ENCODE peak calls at places on chromosomes 7 and 10, in ten cellular contexts. One of them, this sample, is unnamed.
A peak's percentile ranks its signal among the peaks of the same experiment; 100 is the strongest.

GRCh38 chr10:33783557-33783956 is 449.1 kb upstream of the NRP1 start:
- DNase-seq in fibroblast of mammary gland: no peak
- DNase-seq in cardiac muscle cell: no peak
- DNase-seq in body of pancreas: no peak
- DNase-seq in upper lobe of right lung: no peak
- DNase-seq in kidney epithelial cell: no peak
- DNase-seq in heart left ventricle: no peak
- DNase-seq in AG04449: no peak
- DNase-seq in left ventricle myocardium inferior: no peak
- DNase-seq in IMR-90: no peak
- DNase-seq in this sample: no peak

GRCh38 chr7:128446306-128446705 is 9.4 kb upstream of the HILPDA start:
- DNase-seq in upper lobe of right lung: no peak
- DNase-seq in body of pancreas: peak; percentile 17
- DNase-seq in fibroblast of mammary gland: no peak
- DNase-seq in AG04449: no peak
- DNase-seq in cardiac muscle cell: no peak
- DNase-seq in heart left ventricle: peak; percentile 19
- DNase-seq in IMR-90: no peak
- DNase-seq in kidney epithelial cell: no peak
- DNase-seq in left ventricle myocardium inferior: no peak
- DNase-seq in this sample: no peak

GRCh38 chr10:15515207-15515606 is 144.1 kb upstream of the FAM171A1 start:
- DNase-seq in cardiac muscle cell: peak; percentile 30
- DNase-seq in upper lobe of right lung: no peak
- DNase-seq in IMR-90: no peak
- DNase-seq in left ventricle myocardium inferior: no peak
- DNase-seq in AG04449: no peak
- DNase-seq in heart left ventricle: no peak
- DNase-seq in body of pancreas: no peak
- DNase-seq in fibroblast of mammary gland: peak; percentile 75
- DNase-seq in kidney epithelial cell: no peak
- DNase-seq in this sample: no peak

GRCh38 chr7:96596120-96596826 is 113.4 kb downstream of the SEM1 start:
- DNase-seq in fibroblast of mammary gland: peak; percentile 6
- DNase-seq in upper lobe of right lung: no peak
- DNase-seq in AG04449: no peak
- DNase-seq in heart left ventricle: no peak
- DNase-seq in body of pancreas: peak; percentile 66
- DNase-seq in kidney epithelial cell: no peak
- DNase-seq in IMR-90: no peak
- DNase-seq in left ventricle myocardium inferior: no peak
- DNase-seq in cardiac muscle cell: no peak
- DNase-seq in this sample: no peak

GRCh38 chr10:131206136-131206995 is 105.2 kb downstream of the TCERG1L start:
- DNase-seq in left ventricle myocardium inferior: no peak
- DNase-seq in AG04449: no peak
- DNase-seq in heart left ventricle: no peak
- DNase-seq in fibroblast of mammary gland: no peak
- DNase-seq in cardiac muscle cell: no peak
- DNase-seq in upper lobe of right lung: peak; percentile 35
- DNase-seq in body of pancreas: peak; percentile 1
- DNase-seq in IMR-90: no peak
- DNase-seq in kidney epithelial cell: no peak
- DNase-seq in this sample: no peak

GRCh38 chr10:132210766-132211165 is 24.0 kb downstream of the DPYSL4 start:
- DNase-seq in IMR-90: no peak
- DNase-seq in upper lobe of right lung: no peak
- DNase-seq in kidney epithelial cell: no peak
- DNase-seq in AG04449: no peak
- DNase-seq in cardiac muscle cell: no peak
- DNase-seq in body of pancreas: no peak
- DNase-seq in left ventricle myocardium inferior: no peak
- DNase-seq in heart left ventricle: no peak
- DNase-seq in fibroblast of mammary gland: no peak
- DNase-seq in this sample: no peak

GRCh38 chr7:94395141-94396041 is 696 bp downstream of the COL1A2 start:
- DNase-seq in upper lobe of right lung: no peak
- DNase-seq in IMR-90: peak; percentile 90
- DNase-seq in kidney epithelial cell: peak; percentile 47
- DNase-seq in left ventricle myocardium inferior: no peak
- DNase-seq in heart left ventricle: peak; percentile 48
- DNase-seq in cardiac muscle cell: peak; percentile 93
- DNase-seq in body of pancreas: peak; percentile 64
- DNase-seq in fibroblast of mammary gland: peak; percentile 93
- DNase-seq in AG04449: no peak
- DNase-seq in this sample: peak; percentile 67

GRCh38 chr10:31620236-31621151 is 301.5 kb downstream of the ZEB1 start:
- DNase-seq in fibroblast of mammary gland: peak; percentile 94
- DNase-seq in upper lobe of right lung: no peak
- DNase-seq in body of pancreas: peak; percentile 37
- DNase-seq in kidney epithelial cell: no peak
- DNase-seq in heart left ventricle: peak; percentile 83
- DNase-seq in AG04449: no peak
- DNase-seq in cardiac muscle cell: peak; percentile 68
- DNase-seq in IMR-90: peak; percentile 78
- DNase-seq in left ventricle myocardium inferior: peak; percentile 83
- DNase-seq in this sample: peak; percentile 74

GRCh38 chr10:119658274-119658673 is 7.1 kb downstream of the BAG3 start:
- DNase-seq in kidney epithelial cell: peak; percentile 88
- DNase-seq in cardiac muscle cell: peak; percentile 90
- DNase-seq in fibroblast of mammary gland: peak; percentile 96
- DNase-seq in IMR-90: peak; percentile 94
- DNase-seq in heart left ventricle: peak; percentile 63
- DNase-seq in upper lobe of right lung: peak; percentile 90
- DNase-seq in AG04449: peak; percentile 47
- DNase-seq in left ventricle myocardium inferior: peak; percentile 80
- DNase-seq in body of pancreas: peak; percentile 75
- DNase-seq in this sample: peak; percentile 69

DNA sequence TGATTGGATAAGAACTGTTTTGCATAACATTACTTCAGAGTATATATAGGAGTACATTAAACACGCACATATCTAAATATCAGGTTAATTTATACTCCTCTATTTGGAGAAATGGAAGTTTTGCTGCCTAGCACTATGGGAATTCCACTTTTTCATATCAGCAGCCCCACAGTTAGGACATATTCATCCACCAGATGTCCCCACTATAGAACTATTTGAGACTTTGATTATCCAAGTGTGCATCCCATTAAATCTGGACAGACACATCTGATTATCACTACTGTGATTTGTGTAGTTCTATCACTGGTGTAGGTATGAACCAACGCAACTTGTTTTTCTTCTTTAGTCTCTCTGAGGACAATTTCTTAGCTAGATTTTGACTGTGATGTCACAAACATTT is 345.7 kb downstream of the THSD7A start:
- DNase-seq in cardiac muscle cell: peak; percentile 10
- DNase-seq in IMR-90: no peak
- DNase-seq in heart left ventricle: no peak
- DNase-seq in AG04449: no peak
- DNase-seq in kidney epithelial cell: no peak
- DNase-seq in fibroblast of mammary gland: peak; percentile 3
- DNase-seq in upper lobe of right lung: no peak
- DNase-seq in left ventricle myocardium inferior: no peak
- DNase-seq in body of pancreas: no peak
- DNase-seq in this sample: no peak
- TF ChIP-seq CTCF in cardiac muscle cell: peak; percentile 4
- TF ChIP-seq CTCF in IMR-90: no peak
- TF ChIP-seq CTCF in heart left ventricle: no peak
- TF ChIP-seq CTCF in AG04449: no peak
- TF ChIP-seq CTCF in kidney epithelial cell: no peak
- TF ChIP-seq CTCF in fibroblast of mammary gland: peak; percentile 22
- TF ChIP-seq CTCF in upper lobe of right lung: peak; percentile 17
- TF ChIP-seq CTCF in left ventricle myocardium inferior: no peak
- TF ChIP-seq CTCF in body of pancreas: no peak
- TF ChIP-seq CTCF in this sample: no peak

GRCh38 chr10:9311702-9312499 is 1257.4 kb downstream of the GATA3 start:
- DNase-seq in left ventricle myocardium inferior: no peak
- DNase-seq in body of pancreas: no peak
- DNase-seq in fibroblast of mammary gland: peak; percentile 6
- DNase-seq in heart left ventricle: no peak
- DNase-seq in AG04449: no peak
- DNase-seq in IMR-90: no peak
- DNase-seq in kidney epithelial cell: no peak
- DNase-seq in upper lobe of right lung: no peak
- DNase-seq in cardiac muscle cell: no peak
- DNase-seq in this sample: no peak
- TF ChIP-seq CTCF in left ventricle myocardium inferior: peak; percentile 7
- TF ChIP-seq CTCF in body of pancreas: no peak
- TF ChIP-seq CTCF in fibroblast of mammary gland: peak; percentile 38
- TF ChIP-seq CTCF in heart left ventricle: no peak
- TF ChIP-seq CTCF in AG04449: no peak
- TF ChIP-seq CTCF in IMR-90: peak; percentile 24
- TF ChIP-seq CTCF in kidney epithelial cell: peak; percentile 46
- TF ChIP-seq CTCF in upper lobe of right lung: no peak
- TF ChIP-seq CTCF in cardiac muscle cell: peak; percentile 29
- TF ChIP-seq CTCF in this sample: peak; percentile 13

GRCh38 chr7:139659922-139660316 is 117.9 kb downstream of the HIPK2 start:
- DNase-seq in upper lobe of right lung: no peak
- DNase-seq in IMR-90: no peak
- DNase-seq in fibroblast of mammary gland: no peak
- DNase-seq in heart left ventricle: no peak
- DNase-seq in body of pancreas: peak; percentile 46
- DNase-seq in kidney epithelial cell: no peak
- DNase-seq in cardiac muscle cell: no peak
- DNase-seq in AG04449: no peak
- DNase-seq in left ventricle myocardium inferior: no peak
- DNase-seq in this sample: no peak

GRCh38 chr7:139657749-139658148 is 120.0 kb downstream of the HIPK2 start:
- DNase-seq in kidney epithelial cell: no peak
- DNase-seq in IMR-90: no peak
- DNase-seq in upper lobe of right lung: no peak
- DNase-seq in left ventricle myocardium inferior: no peak
- DNase-seq in fibroblast of mammary gland: no peak
- DNase-seq in heart left ventricle: no peak
- DNase-seq in cardiac muscle cell: no peak
- DNase-seq in body of pancreas: no peak
- DNase-seq in AG04449: no peak
- DNase-seq in this sample: no peak

GRCh38 chr7:139661043-139661440 is 116.8 kb downstream of the HIPK2 start:
- DNase-seq in fibroblast of mammary gland: no peak
- DNase-seq in heart left ventricle: no peak
- DNase-seq in left ventricle myocardium inferior: no peak
- DNase-seq in kidney epithelial cell: no peak
- DNase-seq in IMR-90: no peak
- DNase-seq in upper lobe of right lung: no peak
- DNase-seq in AG04449: no peak
- DNase-seq in cardiac muscle cell: no peak
- DNase-seq in body of pancreas: no peak
- DNase-seq in this sample: no peak

GRCh38 chr7:139660317-139661042 is 117.3 kb downstream of the HIPK2 start:
- DNase-seq in IMR-90: no peak
- DNase-seq in cardiac muscle cell: no peak
- DNase-seq in fibroblast of mammary gland: no peak
- DNase-seq in kidney epithelial cell: no peak
- DNase-seq in heart left ventricle: no peak
- DNase-seq in body of pancreas: peak; percentile 64
- DNase-seq in upper lobe of right lung: no peak
- DNase-seq in AG04449: no peak
- DNase-seq in left ventricle myocardium inferior: no peak
- DNase-seq in this sample: no peak

DNA sequence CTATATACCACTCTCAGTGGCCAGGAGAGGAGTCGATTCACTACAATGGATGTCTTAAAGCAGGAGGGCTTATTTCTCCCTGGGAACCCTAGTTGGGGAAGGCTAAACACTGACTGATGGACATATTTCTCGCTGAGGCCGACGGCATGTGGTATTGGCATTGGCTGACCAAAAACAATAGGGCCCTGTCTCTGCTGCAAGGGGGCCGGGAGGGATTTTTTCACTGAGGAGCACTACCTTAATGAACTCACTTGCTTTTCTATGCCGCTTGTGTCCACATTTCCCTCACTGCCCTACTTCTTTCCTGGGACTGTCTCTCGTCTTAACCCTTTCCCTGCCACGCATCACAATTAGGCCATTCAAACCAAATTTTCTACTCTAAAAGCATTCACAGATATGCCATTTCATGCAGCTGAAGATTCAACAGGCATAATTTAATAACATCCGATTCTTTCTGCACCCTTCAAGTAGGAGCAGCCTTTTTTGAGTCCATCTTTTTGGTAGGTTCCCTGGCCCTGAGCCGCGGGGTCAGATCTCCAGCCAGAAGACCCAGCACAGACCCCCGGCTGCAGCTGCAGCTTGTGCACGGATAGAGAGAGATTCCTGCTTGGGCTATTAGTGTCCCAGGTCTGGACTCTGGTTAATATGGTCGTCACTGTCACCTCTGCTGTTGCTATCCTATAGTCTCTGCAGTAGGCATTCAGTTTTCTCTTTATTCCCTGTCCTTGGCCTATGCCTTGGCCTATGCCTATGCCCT is 118.7 kb downstream of the HIPK2 start:
- DNase-seq in IMR-90: no peak
- DNase-seq in cardiac muscle cell: no peak
- DNase-seq in body of pancreas: no peak
- DNase-seq in kidney epithelial cell: no peak
- DNase-seq in AG04449: no peak
- DNase-seq in heart left ventricle: no peak
- DNase-seq in left ventricle myocardium inferior: no peak
- DNase-seq in upper lobe of right lung: no peak
- DNase-seq in fibroblast of mammary gland: no peak
- DNase-seq in this sample: no peak
- TF ChIP-seq CTCF in IMR-90: no peak
- TF ChIP-seq CTCF in cardiac muscle cell: no peak
- TF ChIP-seq CTCF in body of pancreas: no peak
- TF ChIP-seq CTCF in kidney epithelial cell: no peak
- TF ChIP-seq CTCF in AG04449: no peak
- TF ChIP-seq CTCF in heart left ventricle: no peak
- TF ChIP-seq CTCF in left ventricle myocardium inferior: no peak
- TF ChIP-seq CTCF in upper lobe of right lung: no peak
- TF ChIP-seq CTCF in fibroblast of mammary gland: no peak
- TF ChIP-seq CTCF in this sample: no peak

DNA sequence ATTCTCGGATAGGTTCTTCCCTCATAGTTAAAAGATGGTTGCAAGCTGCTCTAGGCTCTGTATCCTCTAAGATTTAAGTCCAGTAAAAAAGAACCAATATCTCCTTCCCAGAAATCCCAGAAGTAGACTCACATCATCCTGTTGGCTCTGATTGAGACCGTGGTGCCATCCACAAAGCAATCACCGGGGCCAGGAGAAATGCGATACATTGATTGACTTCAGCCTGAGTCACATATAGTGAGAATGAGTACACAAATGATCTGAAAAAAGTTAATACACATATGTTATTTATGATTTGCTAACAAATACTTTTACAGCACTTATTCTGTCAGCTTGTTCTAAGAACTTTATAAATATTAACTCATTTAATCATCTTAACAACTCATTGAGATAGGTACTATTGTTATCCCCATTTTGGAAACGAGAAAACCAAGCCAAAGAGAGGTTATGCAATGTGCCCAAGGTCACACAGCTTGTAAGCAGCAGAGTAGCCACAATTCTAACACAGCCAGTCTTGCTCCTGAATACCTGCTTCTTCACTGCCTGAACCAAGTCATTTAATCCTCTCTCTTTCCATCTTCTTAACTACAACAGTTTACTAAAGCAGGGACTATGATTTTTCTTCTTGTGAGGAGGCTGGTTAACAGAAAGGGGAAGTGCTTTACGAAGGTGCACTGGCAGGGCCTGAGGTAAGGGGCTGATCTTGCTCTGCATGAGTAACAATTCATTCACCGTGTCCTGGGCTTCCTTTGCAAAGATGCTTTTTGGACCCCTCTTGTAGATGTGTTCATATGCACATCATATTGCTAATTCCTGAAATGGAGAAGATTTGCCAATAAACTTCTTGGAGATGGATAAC is 177.0 kb downstream of the REEP3 start:
- DNase-seq in kidney epithelial cell: no peak
- DNase-seq in cardiac muscle cell: no peak
- DNase-seq in IMR-90: no peak
- DNase-seq in left ventricle myocardium inferior: no peak
- DNase-seq in fibroblast of mammary gland: peak; percentile 66
- DNase-seq in upper lobe of right lung: no peak
- DNase-seq in AG04449: no peak
- DNase-seq in body of pancreas: no peak
- DNase-seq in heart left ventricle: no peak
- DNase-seq in this sample: no peak
- TF ChIP-seq CTCF in kidney epithelial cell: no peak
- TF ChIP-seq CTCF in cardiac muscle cell: no peak
- TF ChIP-seq CTCF in IMR-90: no peak
- TF ChIP-seq CTCF in left ventricle myocardium inferior: no peak
- TF ChIP-seq CTCF in fibroblast of mammary gland: no peak
- TF ChIP-seq CTCF in upper lobe of right lung: no peak
- TF ChIP-seq CTCF in AG04449: no peak
- TF ChIP-seq CTCF in body of pancreas: no peak
- TF ChIP-seq CTCF in heart left ventricle: no peak
- TF ChIP-seq CTCF in this sample: no peak

This sample was measured in AG09319.